ENCODE peak calls at places on chromosomes 7 and 10, in four cellular contexts. U is HL-60, K is AG04450, G is fibroblast of lung. T is an unnamed sample.

GRCh38 chr10:43873717-43874116 is 225.0 kb upstream of the ZNF32 start:
- DNase-seq in U (no peak), K (no peak), G (no peak), T (no peak)

GRCh38 chr10:77501152-77501845 is 136.3 kb downstream of the KCNMA1 start:
- DNase-seq in U (no peak), K (peak; percentile 63), G (peak; percentile 95), T (peak; percentile 66)

GRCh38 chr10:110597476-110597875 is 30.0 kb downstream of the SMC3 start:
- DNase-seq in U (peak; percentile 17), K (no peak), G (no peak), T (no peak)

GRCh38 chr7:99146979-99147378 is 3.1 kb upstream of the SMURF1 start:
- DNase-seq in U (no peak), K (no peak), G (no peak), T (no peak)

GRCh38 chr7:100370303-100370702 is 3.0 kb upstream of the PILRA start:
- DNase-seq in U (no peak), K (no peak), G (no peak), T (no peak)

GRCh38 chr10:33139191-33139646 is 181.2 kb upstream of the ITGB1 start:
- DNase-seq in U (no peak), K (no peak), G (no peak), T (no peak)

GRCh38 chr7:114412548-114412947 is 2.1 kb upstream of the FOXP2 start:
- DNase-seq in U (no peak), K (no peak), G (no peak), T (no peak)

GRCh38 chr7:150801242-150801945 is 825 bp downstream of the TMEM176A start:
- DNase-seq in U (no peak), K (no peak), G (no peak), T (no peak)

GRCh38 chr10:9222917-9223316 is 1168.4 kb downstream of the GATA3 start:
- DNase-seq in U (no peak), K (no peak), G (peak; percentile 62), T (no peak)

GRCh38 chr10:119754085-119754484 is 28.2 kb downstream of the INPP5F start:
- DNase-seq in U (no peak), K (no peak), G (no peak), T (no peak)

GRCh38 chr10:60646966-60647796 is 131.1 kb upstream of the CDK1 start:
- DNase-seq in U (peak; percentile 18), K (peak; percentile 38), G (peak; percentile 79), T (no peak)
- TF ChIP-seq CTCF in U (peak; percentile 21), K (peak; percentile 69), G (peak; percentile 64), T (peak; percentile 60)

GRCh38 chr7:71843677-71844076 is 568.5 kb downstream of the CALN1 start:
- DNase-seq in U (no peak), K (no peak), G (no peak), T (no peak)

GRCh38 chr7:71846160-71846559 is 566.0 kb downstream of the CALN1 start:
- DNase-seq in U (no peak), K (no peak), G (no peak), T (no peak)

GRCh38 chr7:71842376-71842775 is 569.8 kb downstream of the CALN1 start:
- DNase-seq in U (no peak), K (no peak), G (no peak), T (no peak)
- H3K4me3 ChIP-seq in U (no peak overlapping the region), K (no peak overlapping the region), G (no peak overlapping the region), T (no peak overlapping the region)

GRCh38 chr10:97531401-97531985 is 32.8 kb downstream of the UBTD1 start:
- DNase-seq in U (no peak), K (no peak), G (peak; percentile 37), T (no peak)

GRCh38 chr10:97534746-97535367 is 36.1 kb downstream of the UBTD1 start:
- DNase-seq in U (peak; percentile 16), K (no peak), G (no peak), T (no peak)

GRCh38 chr10:97533888-97534287 is 35.2 kb downstream of the UBTD1 start:
- DNase-seq in U (no peak), K (no peak), G (no peak), T (no peak)

GRCh38 chr10:97529685-97530465 is 31.2 kb downstream of the UBTD1 start:
- DNase-seq in U (no peak), K (no peak), G (no peak), T (no peak)

GRCh38 chr10:97532935-97533671 is 34.4 kb downstream of the UBTD1 start:
- DNase-seq in U (no peak), K (no peak), G (peak; percentile 81), T (peak; percentile 42)
- H3K27ac ChIP-seq in U (no peak overlapping the region), K (no peak overlapping the region), G (peak overlapping the region; percentile 54), T (peak overlapping the region; percentile 22)

DNA sequence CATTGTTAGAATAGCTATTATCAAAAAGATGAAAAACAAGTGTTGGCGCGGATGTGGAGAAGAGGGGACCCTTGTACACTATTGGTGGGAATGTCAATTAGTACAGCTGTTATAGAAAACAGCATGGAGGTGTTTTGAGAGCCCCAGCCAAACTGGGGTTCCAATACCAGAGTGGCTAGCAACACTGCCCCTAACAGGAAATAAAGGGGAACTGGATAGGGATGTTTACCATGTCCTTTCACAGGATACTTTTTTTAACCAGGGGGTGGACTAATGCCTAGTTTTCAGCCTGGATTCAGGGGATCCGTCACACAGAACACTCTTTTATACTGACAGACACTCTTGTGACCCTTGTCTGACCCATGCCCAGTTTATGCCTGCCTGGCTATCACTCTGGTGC is 6.9 kb upstream of the GSTK1 start:
- DNase-seq in U (no peak), K (no peak), G (no peak), T (no peak)
- TF ChIP-seq CTCF in U (peak; percentile 16), K (no peak), G (no peak), T (no peak)

GRCh38 chr7:37690206-37690605 is 6.6 kb downstream of the GPR141 start:
- DNase-seq in U (peak; percentile 88), K (no peak), G (no peak), T (no peak)
- H3K4me3 ChIP-seq in U (peak overlapping the region; percentile 25), K (no peak overlapping the region), G (no peak overlapping the region), T (no peak overlapping the region)

GRCh38 chr10:103740683-103741082 is 114.7 kb downstream of the SH3PXD2A start:
- DNase-seq in U (no peak), K (no peak), G (no peak), T (no peak)

GRCh38 chr10:103736763-103737162 is 118.6 kb downstream of the SH3PXD2A start:
- DNase-seq in U (no peak), K (no peak), G (no peak), T (no peak)

GRCh38 chr10:103736044-103736443 is 119.3 kb downstream of the SH3PXD2A start:
- DNase-seq in U (no peak), K (no peak), G (no peak), T (no peak)

GRCh38 chr10:103737735-103738367 is 117.5 kb downstream of the SH3PXD2A start:
- DNase-seq in U (no peak), K (no peak), G (no peak), T (no peak)

DNA sequence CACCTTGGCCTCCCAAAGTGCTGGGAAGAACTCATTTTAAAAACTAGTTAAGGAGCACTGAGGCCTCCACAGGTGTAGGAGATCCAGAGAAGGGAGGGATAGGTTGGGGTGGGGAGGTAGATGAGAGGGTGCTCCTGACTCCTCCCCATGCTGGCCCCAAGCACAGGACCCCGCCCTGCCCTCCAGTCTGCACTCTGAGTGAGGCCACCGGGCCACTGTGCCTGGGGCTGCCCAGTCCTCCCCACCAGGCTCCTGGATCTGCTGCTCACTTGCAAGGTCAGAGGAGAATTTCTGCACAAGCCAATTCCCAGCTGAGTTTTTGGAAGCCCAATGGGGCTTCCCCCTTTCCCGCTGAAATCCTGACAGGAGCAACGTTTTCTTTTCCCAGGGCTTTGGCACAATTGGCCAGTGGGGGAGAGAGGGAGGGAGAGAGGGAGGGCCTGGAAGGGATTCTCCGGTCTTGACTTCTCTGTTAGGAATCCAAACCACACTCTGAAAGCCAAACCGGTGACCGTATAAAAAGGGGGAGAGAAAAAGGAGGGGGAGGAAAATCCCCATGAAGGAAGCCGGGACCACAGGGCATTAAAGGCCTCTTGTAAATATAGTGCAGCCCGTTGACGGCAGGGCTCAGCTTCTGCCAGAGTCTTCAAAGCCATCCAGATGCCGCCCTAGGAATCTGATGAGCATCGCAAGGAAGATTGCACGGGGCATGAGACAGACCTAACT is 116.2 kb downstream of the SH3PXD2A start:
- DNase-seq in U (no peak), K (peak; percentile 93), G (peak; percentile 94), T (no peak)
- H3K27ac ChIP-seq in U (no peak overlapping the region), K (peak overlapping the region; percentile 99), G (peak overlapping the region; percentile 75), T (no peak overlapping the region)

GRCh38 chr7:159047536-159047935 is 97.1 kb downstream of the VIPR2 start:
- DNase-seq in U (no peak), K (no peak), G (no peak), T (no peak)

GRCh38 chr7:159046300-159046699 is 98.4 kb downstream of the VIPR2 start:
- DNase-seq in U (no peak), K (no peak), G (no peak), T (no peak)

GRCh38 chr7:159048656-159049055 is 96.0 kb downstream of the VIPR2 start:
- DNase-seq in U (no peak), K (no peak), G (no peak), T (no peak)

GRCh38 chr7:159042639-159043101 is 102.0 kb downstream of the VIPR2 start:
- DNase-seq in U (no peak), K (no peak), G (no peak), T (no peak)

DNA sequence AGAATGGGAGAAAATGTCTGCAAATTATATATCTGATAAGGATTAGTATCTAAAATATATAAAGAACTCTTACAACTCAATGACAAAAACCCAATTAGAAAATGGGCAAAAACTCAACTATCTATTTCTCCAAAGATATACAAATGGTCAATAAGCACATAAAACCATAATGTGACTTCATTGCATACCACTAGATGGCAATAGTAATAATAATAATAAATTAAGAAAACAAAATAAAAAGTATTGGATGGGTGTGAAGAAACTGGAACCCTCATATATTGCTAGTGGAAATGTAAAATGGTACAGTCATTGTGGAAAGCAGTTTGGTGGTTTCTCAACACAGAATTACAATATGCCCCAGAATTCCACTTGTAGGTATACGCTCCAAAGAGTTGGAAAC is 98.8 kb downstream of the VIPR2 start:
- DNase-seq in U (no peak), K (no peak), G (no peak), T (no peak)
- TF ChIP-seq CTCF in U (no peak), K (no peak), G (no peak), T (no peak)

DNA sequence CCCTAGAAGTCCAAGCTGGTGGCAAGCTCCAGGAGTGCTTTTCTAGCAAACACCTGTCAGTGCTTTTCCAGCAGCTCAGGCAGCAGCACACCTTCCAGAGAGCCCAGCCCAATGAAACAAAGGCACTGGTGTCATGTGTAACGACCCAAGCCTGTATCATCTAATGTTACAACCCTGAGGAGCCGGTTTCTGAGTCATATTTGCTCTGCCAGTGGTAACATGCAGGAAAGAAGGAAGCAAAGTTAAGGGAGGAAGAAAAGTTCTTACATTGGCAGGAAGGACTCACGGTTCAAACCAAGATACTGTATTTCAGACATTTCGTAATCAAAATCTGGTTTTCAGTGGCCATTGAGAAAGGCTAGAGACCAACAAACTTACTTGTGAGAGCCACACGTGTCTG is at the start of gene ANKRD22:
- DNase-seq in U (peak; percentile 92), K (no peak), G (peak; percentile 61), T (no peak)
- H3K4me3 ChIP-seq in U (peak within 1 kb of the TSS; percentile 88), K (no peak within 1 kb of the TSS), G (no peak within 1 kb of the TSS), T (no peak within 1 kb of the TSS)

T was measured in gastrocnemius medialis.